ENCODE peak calls at places on chromosomes 1 and 21, in four cellular contexts. X, I, Q and W are unnamed samples.

GRCh38 chr1:114154963-114155322 is 1.3 kb upstream of the SYT6 start:
- DNase-seq in X (peak; percentile 86), I (no peak), Q (no peak), W (no peak)

GRCh38 chr1:161033751-161034150 is 5.0 kb downstream of the TSTD1 start:
- DNase-seq in X (no peak), I (peak; percentile 57), Q (no peak), W (no peak)

GRCh38 chr1:193448682-193449461 is 262.5 kb upstream of the B3GALT2 start:
- DNase-seq in X (no peak), I (no peak), Q (no peak), W (no peak)

GRCh38 chr1:150813028-150813707 is 5.1 kb upstream of the CTSK start:
- DNase-seq in X (no peak), I (peak; percentile 16), Q (peak; percentile 37), W (peak; percentile 68)

GRCh38 chr1:218664385-218665170 is 319.4 kb downstream of the TGFB2 start:
- DNase-seq in X (no peak), I (no peak), Q (no peak), W (no peak)

GRCh38 chr1:33093004-33093403 is 12.1 kb downstream of the AZIN2 start:
- DNase-seq in X (no peak), I (no peak), Q (peak; percentile 41), W (peak; percentile 8)

GRCh38 chr1:26094076-26094669 is 17.5 kb upstream of the PDIK1L start:
- DNase-seq in X (peak; percentile 50), I (no peak), Q (peak; percentile 46), W (no peak)

GRCh38 chr1:16630661-16631247 is 17.4 kb upstream of the NBPF1 start:
- DNase-seq in X (peak; percentile 70), I (no peak), Q (peak; percentile 84), W (no peak)

GRCh38 chr1:160747717-160748116 is 8.7 kb downstream of the SLAMF7 start:
- DNase-seq in X (no peak), I (no peak), Q (no peak), W (no peak)

GRCh38 chr1:94693435-94693834 is 126.7 kb upstream of the SLC44A3 start:
- DNase-seq in X (no peak), I (no peak), Q (no peak), W (no peak)

GRCh38 chr1:203627819-203628184 is 1.2 kb downstream of the ATP2B4 start:
- DNase-seq in X (no peak), I (no peak), Q (no peak), W (peak; percentile 51)

GRCh38 chr1:39021431-39021830 is 4.7 kb upstream of the NDUFS5 start:
- DNase-seq in X (no peak), I (no peak), Q (no peak), W (no peak)

DNA sequence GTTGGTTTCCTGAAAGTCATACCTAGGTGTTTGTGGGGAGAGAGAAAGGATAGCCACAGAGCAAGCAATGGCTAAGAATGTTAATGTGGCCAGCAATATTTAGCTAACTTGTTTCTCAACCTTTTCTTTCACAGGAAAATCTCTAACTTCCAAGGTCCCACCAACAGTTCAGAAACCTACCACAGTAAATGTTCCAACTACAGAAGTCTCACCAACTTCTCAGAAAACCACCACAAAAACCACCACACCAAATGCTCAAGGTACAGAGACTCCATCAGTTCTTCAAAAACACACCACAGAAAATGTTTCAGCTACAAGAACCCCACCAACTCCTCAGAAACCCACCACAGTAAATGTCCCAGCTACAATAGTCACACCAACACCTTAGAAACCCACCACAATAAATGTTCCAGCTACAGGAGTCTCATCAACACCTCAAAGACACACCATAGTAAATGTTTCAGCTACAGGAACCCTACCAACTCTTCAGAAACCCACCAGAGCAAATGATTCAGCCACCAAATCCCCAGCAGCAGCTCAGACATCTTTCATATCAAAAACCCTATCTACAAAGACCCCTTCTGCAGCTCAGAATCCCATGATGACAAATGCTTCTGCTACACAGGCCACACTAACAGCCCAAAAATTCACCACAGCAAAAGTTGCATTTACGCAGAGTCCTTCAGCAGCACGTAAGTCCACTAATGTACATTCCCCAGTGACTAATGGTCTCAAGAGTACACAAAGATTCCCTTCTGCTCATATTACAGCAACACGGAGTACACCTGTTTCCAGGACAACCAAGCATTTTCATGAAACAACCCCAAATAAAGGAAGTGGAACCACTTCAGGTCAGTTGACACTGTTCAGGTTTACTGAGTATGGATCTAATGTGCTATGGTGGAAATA is 15.3 kb downstream of the CD55 start:
- DNase-seq in X (no peak), I (no peak), Q (no peak), W (no peak)
- TF ChIP-seq JUND in X (no peak), I (no peak), Q (no peak), W (no peak)

GRCh38 chr1:88888755-88889154 is 2.6 kb downstream of the GTF2B start:
- DNase-seq in X (no peak), I (no peak), Q (no peak), W (no peak)

GRCh38 chr1:88885933-88886332 is 5.4 kb downstream of the GTF2B start:
- DNase-seq in X (no peak), I (no peak), Q (no peak), W (no peak)

GRCh38 chr1:88891318-88892145 is at the start of gene GTF2B:
- DNase-seq in X (peak; percentile 84), I (peak; percentile 95), Q (peak; percentile 70), W (peak; percentile 11)

GRCh38 chr1:88892146-88892877 is 945 bp upstream of the GTF2B start:
- DNase-seq in X (no peak), I (peak; percentile 89), Q (no peak), W (no peak)

GRCh38 chr1:88890790-88891317 is 513 bp downstream of the GTF2B start:
- DNase-seq in X (no peak), I (no peak), Q (no peak), W (no peak)
- TF ChIP-seq JUND in X (no peak), I (no peak), Q (no peak), W (no peak)

GRCh38 chr21:18461743-18462142 is 58.2 kb upstream of the TMPRSS15 start:
- DNase-seq in X (no peak), I (no peak), Q (no peak), W (no peak)
- TF ChIP-seq JUND in X (no peak), I (no peak), Q (no peak), W (no peak)

DNA sequence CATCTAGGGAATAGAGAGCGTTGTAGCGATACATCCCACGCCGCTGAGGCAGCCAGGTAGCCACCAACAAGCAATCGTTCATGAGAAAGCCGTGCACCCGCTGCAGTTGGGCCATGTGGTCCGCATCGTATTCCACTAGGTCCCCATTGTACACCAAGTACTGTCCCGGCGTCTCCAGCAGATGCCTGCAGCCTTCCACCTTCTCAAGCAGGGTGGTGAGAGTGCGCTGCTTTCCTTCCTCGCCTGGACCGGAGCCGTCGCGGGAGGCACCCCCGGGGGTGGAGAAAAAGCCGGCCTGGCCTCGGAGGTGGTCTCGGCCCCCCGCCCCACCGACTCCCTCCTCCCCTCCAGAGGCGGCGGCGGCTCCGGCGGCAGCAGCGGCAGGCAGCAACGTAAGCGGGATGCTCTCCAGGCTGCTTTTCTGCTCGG is 595 bp downstream of the EXOC8 start:
- DNase-seq in X (no peak), I (no peak), Q (peak; percentile 57), W (no peak)
- TF ChIP-seq JUND in X (no peak), I (no peak), Q (no peak), W (no peak)

GRCh38 chr1:30305519-30305918 is 417.9 kb downstream of the MATN1 start:
- DNase-seq in X (peak; percentile 11), I (no peak), Q (no peak), W (no peak)
- TF ChIP-seq JUND in X (no peak), I (no peak), Q (no peak), W (no peak)

DNA sequence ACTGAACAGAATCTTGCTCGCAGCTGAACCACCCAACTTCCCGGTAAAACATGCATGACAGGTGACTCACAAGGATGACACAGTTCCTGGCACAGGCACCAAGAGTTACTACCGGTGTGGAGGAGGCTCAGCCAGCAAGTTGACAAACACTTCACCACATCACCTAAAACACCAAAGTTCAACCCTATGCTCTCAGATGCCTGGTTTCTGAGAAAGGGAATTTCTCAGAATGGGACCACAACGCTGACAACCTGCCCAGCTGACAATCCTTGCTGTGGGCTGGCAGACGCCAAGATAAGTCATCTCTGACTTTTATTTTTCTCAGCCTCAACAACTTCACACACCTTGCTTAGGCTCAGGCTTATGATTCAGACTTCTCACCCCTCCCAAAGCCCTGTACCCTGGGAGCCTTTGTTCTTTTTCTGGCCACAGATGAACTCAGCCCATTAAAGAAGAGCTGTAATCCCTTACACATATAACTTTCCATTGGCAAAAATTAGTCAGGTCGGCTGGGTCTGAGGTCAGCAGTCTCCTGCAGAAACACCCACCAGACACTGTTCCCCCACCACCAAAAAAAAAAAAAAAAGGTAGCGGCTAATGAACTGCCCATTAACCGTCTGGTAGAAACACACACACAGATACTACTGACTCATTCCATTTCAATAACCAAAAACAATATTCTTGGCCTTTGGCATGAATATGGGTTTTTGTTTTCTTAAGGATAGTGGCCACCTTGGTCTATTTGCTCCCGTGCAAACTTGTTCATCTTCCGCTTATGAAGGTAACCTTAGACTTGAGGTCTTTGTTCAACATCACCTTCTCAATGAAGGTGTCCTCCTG is 10.8 kb upstream of the TIAM1 start:
- DNase-seq in X (no peak), I (peak; percentile 98), Q (no peak), W (no peak)
- TF ChIP-seq JUND in X (no peak), I (no peak), Q (no peak), W (peak; percentile 51)